ENCODE peak calls at places on chromosome 15, in five cellular contexts. One of them, this sample, is unnamed.

GRCh38 chr15:70680817-70681216 is 82.5 kb downstream of the UACA start:
- DNase-seq in NB4: no peak
- DNase-seq in stimulated activated CD4-positive, alpha-beta T cell treated with anti-CD3 and anti-CD28 coated beads, Interleukin-4, amount 100 ng/mL, for 1 hour: no peak
- DNase-seq in RPMI8226: no peak
- DNase-seq in psoas muscle: no peak
- DNase-seq in this sample: no peak

GRCh38 chr15:69612112-69612511 is 159.5 kb downstream of the RPLP1 start:
- DNase-seq in NB4: no peak
- DNase-seq in stimulated activated CD4-positive, alpha-beta T cell treated with anti-CD3 and anti-CD28 coated beads, Interleukin-4, amount 100 ng/mL, for 1 hour: no peak
- DNase-seq in RPMI8226: peak
- DNase-seq in psoas muscle: no peak
- DNase-seq in this sample: no peak

GRCh38 chr15:83320404-83320803 is 35.9 kb upstream of the BNC1 start:
- DNase-seq in NB4: no peak
- DNase-seq in stimulated activated CD4-positive, alpha-beta T cell treated with anti-CD3 and anti-CD28 coated beads, Interleukin-4, amount 100 ng/mL, for 1 hour: no peak
- DNase-seq in RPMI8226: no peak
- DNase-seq in psoas muscle: no peak
- DNase-seq in this sample: no peak

GRCh38 chr15:93265046-93265658 is 176.1 kb upstream of the RGMA start:
- DNase-seq in NB4: no peak
- DNase-seq in stimulated activated CD4-positive, alpha-beta T cell treated with anti-CD3 and anti-CD28 coated beads, Interleukin-4, amount 100 ng/mL, for 1 hour: no peak
- DNase-seq in RPMI8226: no peak
- DNase-seq in psoas muscle: no peak
- DNase-seq in this sample: no peak

GRCh38 chr15:84582583-84583157 is 18.1 kb upstream of the ZSCAN2 start:
- DNase-seq in NB4: no peak
- DNase-seq in stimulated activated CD4-positive, alpha-beta T cell treated with anti-CD3 and anti-CD28 coated beads, Interleukin-4, amount 100 ng/mL, for 1 hour: no peak
- DNase-seq in RPMI8226: no peak
- DNase-seq in psoas muscle: no peak
- DNase-seq in this sample: no peak

GRCh38 chr15:90099072-90099867 is 3.0 kb downstream of the IDH2 start:
- DNase-seq in NB4: peak
- DNase-seq in stimulated activated CD4-positive, alpha-beta T cell treated with anti-CD3 and anti-CD28 coated beads, Interleukin-4, amount 100 ng/mL, for 1 hour: peak
- DNase-seq in RPMI8226: peak
- DNase-seq in psoas muscle: no peak
- DNase-seq in this sample: no peak

GRCh38 chr15:78211189-78211921 is 23.0 kb downstream of the ACSBG1 start:
- DNase-seq in NB4: peak
- DNase-seq in stimulated activated CD4-positive, alpha-beta T cell treated with anti-CD3 and anti-CD28 coated beads, Interleukin-4, amount 100 ng/mL, for 1 hour: no peak
- DNase-seq in RPMI8226: no peak
- DNase-seq in psoas muscle: no peak
- DNase-seq in this sample: no peak

GRCh38 chr15:97688886-97689285 is 271.6 kb upstream of the ARRDC4 start:
- DNase-seq in NB4: no peak
- DNase-seq in stimulated activated CD4-positive, alpha-beta T cell treated with anti-CD3 and anti-CD28 coated beads, Interleukin-4, amount 100 ng/mL, for 1 hour: no peak
- DNase-seq in RPMI8226: no peak
- DNase-seq in psoas muscle: no peak
- DNase-seq in this sample: no peak